ENCODE peak calls at places on chromosome 15, in four cellular contexts. U, Y, F and E are unnamed samples.
A peak's percentile ranks its signal among the peaks of the same experiment; 100 is the strongest.

GRCh38 chr15:66747866-66748265 is 45.8 kb downstream of the SMAD6 start:
- DNase-seq in U (no peak), Y (no peak), F (no peak), E (no peak)

GRCh38 chr15:58383876-58384275 is 47.9 kb upstream of the LIPC start:
- DNase-seq in U (no peak), Y (no peak), F (no peak), E (no peak)

GRCh38 chr15:67833504-67834248 is 6.2 kb downstream of the RNU6-1 start:
- DNase-seq in U (peak; percentile 34), Y (peak; percentile 64), F (peak; percentile 74), E (no peak)

GRCh38 chr15:83300826-83301225 is 16.4 kb upstream of the BNC1 start:
- DNase-seq in U (peak; percentile 60), Y (no peak), F (no peak), E (peak; percentile 87)

GRCh38 chr15:57235865-57236264 is 140.4 kb upstream of the CGNL1 start:
- DNase-seq in U (peak; percentile 88), Y (no peak), F (no peak), E (no peak)

GRCh38 chr15:68364028-68364659 is 67.8 kb downstream of the ITGA11 start:
- DNase-seq in U (peak; percentile 73), Y (no peak), F (peak; percentile 76), E (no peak)

GRCh38 chr15:59997070-59997701 is 6.9 kb upstream of the FOXB1 start:
- DNase-seq in U (no peak), Y (no peak), F (no peak), E (no peak)

GRCh38 chr15:67782592-67782991 is 42.7 kb upstream of the SKOR1 start:
- DNase-seq in U (no peak), Y (peak; percentile 58), F (no peak), E (no peak)

GRCh38 chr15:31476411-31476810 is 149.8 kb downstream of the KLF13 start:
- DNase-seq in U (no peak), Y (no peak), F (no peak), E (no peak)

GRCh38 chr15:35290301-35290721 is 205.2 kb upstream of the NANOGP8 start:
- DNase-seq in U (no peak), Y (no peak), F (no peak), E (peak; percentile 66)

GRCh38 chr15:68463996-68464395 is 32.0 kb upstream of the ITGA11 start:
- DNase-seq in U (peak; percentile 29), Y (no peak), F (no peak), E (no peak)

GRCh38 chr15:39312984-39313383 is 267.9 kb upstream of the THBS1 start:
- DNase-seq in U (peak; percentile 39), Y (peak; percentile 8), F (no peak), E (peak; percentile 29)

GRCh38 chr15:90750186-90750585 is 33.0 kb downstream of the BLM start:
- DNase-seq in U (no peak), Y (no peak), F (no peak), E (no peak)

GRCh38 chr15:91853968-91854943 is 748 bp downstream of the SLCO3A1 start:
- DNase-seq in U (peak; percentile 11), Y (peak; percentile 80), F (peak; percentile 86), E (peak; percentile 33)
- H3K4me3 ChIP-seq in U (peak overlapping the region; percentile 75), Y (peak overlapping the region; percentile 84), F (peak overlapping the region; percentile 42), E (peak overlapping the region; percentile 50)

DNA sequence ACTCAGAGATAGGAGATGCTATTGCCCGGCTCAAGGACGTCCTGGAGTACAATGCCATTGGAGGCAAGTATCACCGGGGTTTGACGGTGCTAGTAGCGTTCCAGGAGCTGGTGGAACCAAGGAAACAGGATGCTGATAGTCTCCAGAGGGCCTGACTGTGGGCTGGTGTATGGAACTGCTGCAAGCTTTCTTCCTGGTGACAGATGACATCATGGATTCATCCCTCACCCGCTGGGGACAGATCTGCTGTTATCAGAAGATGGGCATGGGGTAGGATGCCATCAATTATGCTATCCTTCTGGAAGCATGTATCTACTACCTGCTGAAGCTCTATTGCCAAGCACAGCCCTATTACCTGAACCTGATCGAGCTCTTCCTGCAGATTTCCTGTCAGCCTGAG is 26.4 kb downstream of the BCL2A1 start:
- DNase-seq in U (no peak), Y (no peak), F (no peak), E (no peak)
- TF ChIP-seq CTCF in U (no peak), Y (no peak), F (no peak), E (no peak)

GRCh38 chr15:74642328-74642723 is 26.7 kb downstream of the CLK3 start:
- DNase-seq in U (no peak), Y (no peak), F (no peak), E (peak; percentile 45)
- H3K4me3 ChIP-seq in U (no peak overlapping the region), Y (no peak overlapping the region), F (no peak overlapping the region), E (no peak overlapping the region)

DNA sequence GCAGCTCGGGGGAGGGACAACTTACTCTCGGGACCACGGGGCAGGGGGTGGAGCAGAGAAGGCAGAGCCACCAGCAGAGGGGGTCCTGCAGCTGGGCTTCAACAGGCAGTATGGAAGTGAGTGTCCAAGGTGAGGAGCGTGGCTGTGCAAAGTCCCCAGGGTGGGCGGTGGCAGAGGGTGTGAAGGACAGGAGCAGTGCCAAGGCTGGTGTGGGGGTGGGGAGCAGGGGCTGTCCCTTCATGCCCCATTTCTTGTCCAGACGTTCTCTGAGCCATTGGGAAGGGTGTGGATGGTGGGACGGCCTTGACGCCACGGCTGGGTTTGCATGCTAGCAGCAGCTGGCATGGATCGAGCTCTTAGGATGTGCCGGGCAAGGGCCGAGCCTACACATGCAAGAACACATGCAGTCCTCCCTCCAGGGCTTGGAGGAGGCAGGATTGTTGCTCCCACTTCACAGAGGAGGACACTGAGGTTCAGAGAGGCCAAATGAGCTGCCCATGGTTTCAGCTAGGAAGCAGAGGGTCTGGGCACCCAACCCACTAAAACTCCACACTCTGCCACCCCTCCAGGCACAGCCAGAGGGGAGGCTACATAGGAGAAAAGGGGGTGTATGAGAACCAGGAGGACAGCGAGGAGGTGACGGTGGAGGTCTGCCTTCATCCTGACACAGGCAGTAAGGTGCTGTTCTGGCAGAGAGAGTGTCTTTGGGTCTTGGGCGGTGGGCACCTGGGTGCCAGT is 93.6 kb downstream of the TBC1D2B start:
- DNase-seq in U (no peak), Y (no peak), F (no peak), E (no peak)
- TF ChIP-seq CTCF in U (peak; percentile 5), Y (peak; percentile 42), F (no peak), E (no peak)

GRCh38 chr15:84991313-84991712 is 9.7 kb downstream of the PDE8A start:
- DNase-seq in U (no peak), Y (no peak), F (no peak), E (no peak)

GRCh38 chr15:84987949-84988624 is 6.4 kb downstream of the PDE8A start:
- DNase-seq in U (no peak), Y (no peak), F (no peak), E (no peak)

GRCh38 chr15:84996055-84996454 is 14.4 kb downstream of the PDE8A start:
- DNase-seq in U (no peak), Y (no peak), F (no peak), E (no peak)

GRCh38 chr15:84988909-84989644 is 7.4 kb downstream of the PDE8A start:
- DNase-seq in U (no peak), Y (no peak), F (no peak), E (peak; percentile 71)

GRCh38 chr15:84992157-84992940 is 10.7 kb downstream of the PDE8A start:
- DNase-seq in U (peak; percentile 71), Y (no peak), F (no peak), E (peak; percentile 98)
- H3K4me3 ChIP-seq in U (no peak overlapping the region), Y (no peak overlapping the region), F (no peak overlapping the region), E (no peak overlapping the region)

DNA sequence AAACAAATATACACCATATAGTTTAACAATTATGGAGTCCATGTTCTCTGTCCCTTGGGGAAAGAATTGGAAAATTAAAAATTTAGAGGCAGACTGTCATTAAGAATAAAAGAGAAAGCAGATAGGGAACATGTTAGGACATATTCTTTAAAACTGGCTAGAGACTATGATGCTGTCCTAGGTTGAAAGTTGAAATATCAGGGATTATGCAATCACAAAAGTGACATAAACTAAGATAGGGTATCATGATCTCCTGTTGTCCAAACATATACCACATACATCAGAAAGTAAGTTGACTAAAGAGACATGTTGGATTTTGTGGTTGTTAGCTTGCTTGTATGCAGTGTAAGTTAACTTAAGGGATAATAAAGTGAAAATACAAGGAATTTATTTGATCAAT is 9.9 kb upstream of the EID1 start:
- DNase-seq in U (peak; percentile 29), Y (no peak), F (no peak), E (peak; percentile 80)
- TF ChIP-seq CTCF in U (no peak), Y (no peak), F (no peak), E (no peak)

DNA sequence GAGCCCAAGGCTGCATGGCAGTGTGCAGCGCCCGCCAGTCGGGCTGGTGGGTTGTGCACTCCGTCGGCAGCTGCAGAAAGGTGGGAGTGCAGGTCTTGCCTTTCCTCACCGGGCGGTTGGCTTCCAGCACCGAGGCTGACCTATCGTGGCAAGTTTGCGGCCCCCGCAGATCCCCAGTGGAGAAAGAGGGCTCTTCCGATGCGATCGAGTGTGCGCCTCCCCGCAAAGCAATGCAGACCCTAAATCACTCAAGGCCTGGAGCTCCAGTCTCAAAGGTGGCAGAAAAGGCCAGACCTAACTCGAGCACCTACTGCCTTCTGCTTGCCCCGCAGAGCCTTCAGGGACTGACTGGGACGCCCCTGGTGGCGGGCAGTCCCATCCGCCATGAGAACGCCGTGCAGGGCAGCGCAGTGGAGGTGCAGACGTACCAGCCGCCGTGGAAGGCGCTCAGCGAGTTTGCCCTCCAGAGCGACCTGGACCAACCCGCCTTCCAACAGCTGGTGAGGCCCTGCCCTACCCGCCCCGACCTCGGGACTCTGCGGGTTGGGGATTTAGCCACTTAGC is 4.3 kb downstream of the ISL2 start:
- DNase-seq in U (no peak), Y (no peak), F (no peak), E (no peak)
- H3K4me3 ChIP-seq in U (no peak overlapping the region), Y (no peak overlapping the region), F (peak overlapping the region; percentile 2), E (no peak overlapping the region)

GRCh38 chr15:49044002-49044401 is 2.2 kb downstream of the SECISBP2L start:
- DNase-seq in U (no peak), Y (no peak), F (no peak), E (no peak)

GRCh38 chr15:49047456-49047855 is 1.2 kb upstream of the SECISBP2L start:
- DNase-seq in U (no peak), Y (no peak), F (no peak), E (no peak)

GRCh38 chr15:49045691-49046112 is 544 bp downstream of the SECISBP2L start:
- DNase-seq in U (peak; percentile 39), Y (peak; percentile 68), F (no peak), E (peak; percentile 34)

GRCh38 chr15:49044761-49045571 is 1.3 kb downstream of the SECISBP2L start:
- DNase-seq in U (no peak), Y (peak; percentile 1), F (no peak), E (peak; percentile 19)

GRCh38 chr15:49046113-49046883 is at the start of gene SECISBP2L:
- DNase-seq in U (peak; percentile 96), Y (peak; percentile 93), F (peak; percentile 95), E (peak; percentile 87)
- TF ChIP-seq CTCF in U (peak; percentile 21), Y (peak; percentile 78), F (peak; percentile 42), E (peak; percentile 54)